ENCODE peak calls at places on chromosomes 11 and 22, in eight cellular contexts. N, V, X, L, O, F, D and G are unnamed samples.
A peak's percentile ranks its signal among the peaks of the same experiment; 100 is the strongest.

GRCh38 chr11:69699213-69699612 is 4.6 kb downstream of the FGF19 start:
- DNase-seq in V (no peak), F (peak; percentile 32), O (no peak), N (no peak), X (no peak), D (peak; percentile 50), L (no peak), G (no peak)

GRCh38 chr11:1604181-1604580 is 4.1 kb downstream of the KRTAP5-3 start:
- DNase-seq in V (no peak), X (no peak), O (no peak), N (no peak), D (no peak), L (no peak), F (no peak), G (no peak)

GRCh38 chr22:34111210-34111824 is 191.0 kb upstream of the LARGE1 start:
- DNase-seq in L (peak; percentile 71), O (no peak), X (no peak), F (no peak), D (no peak), V (peak; percentile 45), N (peak; percentile 83), G (no peak)

GRCh38 chr11:120612363-120613263 is 101.1 kb downstream of the GRIK4 start:
- DNase-seq in D (no peak), X (peak; percentile 32), O (peak; percentile 61), F (no peak), V (no peak), N (no peak), L (peak; percentile 71), G (peak; percentile 44)

GRCh38 chr11:117717485-117718314 is 79.3 kb downstream of the DSCAML1 start:
- DNase-seq in L (peak; percentile 69), X (no peak), O (peak; percentile 29), V (peak; percentile 56), D (peak; percentile 58), N (peak; percentile 90), F (peak; percentile 82), G (peak; percentile 95)

GRCh38 chr11:119861160-119861559 is 132.2 kb upstream of the NECTIN1 start:
- DNase-seq in L (no peak), V (no peak), X (no peak), D (no peak), O (no peak), N (no peak), F (no peak), G (no peak)

GRCh38 chr11:34509336-34509902 is 4.2 kb downstream of the ELF5 start:
- DNase-seq in V (no peak), L (no peak), F (no peak), X (no peak), N (no peak), O (no peak), D (no peak), G (no peak)

GRCh38 chr11:94125408-94126120 is 3.1 kb upstream of the PANX1 start:
- DNase-seq in D (no peak), V (no peak), X (no peak), O (no peak), N (no peak), L (no peak), F (no peak), G (no peak)

GRCh38 chr11:4821021-4821420 is at the start of gene OR51F2:
- DNase-seq in V (no peak), O (no peak), X (no peak), D (no peak), L (no peak), N (no peak), F (no peak), G (no peak)

GRCh38 chr11:4830909-4831308 is 9.8 kb downstream of the OR51F2 start:
- DNase-seq in D (no peak), F (no peak), V (no peak), L (no peak), X (no peak), O (no peak), N (no peak), G (no peak)

GRCh38 chr11:4826425-4826824 is 5.3 kb downstream of the OR51F2 start:
- DNase-seq in O (no peak), L (peak; percentile 19), X (no peak), N (no peak), F (no peak), D (no peak), V (no peak), G (no peak)

DNA sequence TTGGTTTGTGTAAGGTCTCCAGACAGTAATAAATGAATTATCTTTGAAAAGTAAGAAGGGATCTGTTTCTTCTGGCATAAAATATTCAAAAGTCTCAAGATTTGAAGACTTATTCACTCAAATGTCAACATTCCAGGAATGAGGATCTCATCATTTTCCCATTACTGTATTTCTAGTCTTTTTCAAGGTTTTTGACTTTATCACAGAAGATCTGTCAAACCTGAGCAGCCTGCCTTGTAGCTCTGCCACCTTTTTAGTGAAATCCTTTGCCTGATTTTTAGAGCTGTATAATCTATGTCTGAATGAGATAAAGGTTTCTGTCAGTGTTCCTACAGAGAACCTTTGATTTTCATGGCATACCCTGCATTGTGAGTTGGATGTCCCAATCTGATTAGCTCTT is 4.0 kb downstream of the OR51F2 start:
- DNase-seq in F (no peak), N (no peak), D (no peak), V (no peak), L (no peak), X (no peak), O (no peak), G (no peak)
- TF ChIP-seq CTCF in F (no peak), N (no peak), D (no peak), V (no peak), L (no peak), X (no peak), O (no peak), G (no peak)

GRCh38 chr11:12363373-12363772 is 14.0 kb upstream of the PARVA start:
- DNase-seq in L (no peak), V (no peak), O (no peak), X (no peak), N (no peak), D (no peak), F (no peak), G (no peak)

GRCh38 chr11:12359761-12360160 is 17.6 kb upstream of the PARVA start:
- DNase-seq in D (no peak), L (no peak), X (peak; percentile 61), F (no peak), N (no peak), V (no peak), O (no peak), G (no peak)

GRCh38 chr11:12361650-12362049 is 15.7 kb upstream of the PARVA start:
- DNase-seq in V (no peak), N (peak; percentile 52), L (no peak), D (no peak), X (peak; percentile 18), O (no peak), F (no peak), G (no peak)

GRCh38 chr11:12358302-12359188 is 18.8 kb upstream of the PARVA start:
- DNase-seq in V (peak; percentile 23), X (no peak), D (no peak), O (no peak), L (no peak), N (no peak), F (no peak), G (no peak)

DNA sequence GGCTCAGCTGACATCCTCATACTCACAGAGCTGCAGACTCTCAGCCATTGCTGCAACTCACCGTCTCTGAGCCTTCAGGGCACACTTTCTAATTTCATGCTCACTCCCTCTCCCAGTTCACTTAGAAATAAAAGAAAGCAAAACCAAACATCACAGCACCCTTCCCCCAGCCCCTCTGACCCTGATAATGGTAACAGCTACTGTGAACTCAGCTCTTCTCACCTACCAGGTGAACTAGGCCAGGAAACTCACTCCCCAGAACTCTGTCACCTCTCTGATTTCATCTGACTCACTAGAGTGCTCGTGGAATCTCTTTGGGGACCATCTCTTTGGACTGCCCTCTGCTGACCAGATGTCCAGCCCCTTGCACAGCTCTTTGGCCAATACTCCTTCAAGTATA is 14.5 kb upstream of the PARVA start:
- DNase-seq in L (no peak), V (no peak), F (no peak), X (no peak), O (no peak), N (no peak), D (no peak), G (no peak)
- H3K4me1 ChIP-seq in L (peaks cover 45% of the 10 kb centered on the region), V (peaks cover 42% of the 10 kb centered on the region), F (no peaks in the 10 kb centered on the region), X (peaks cover 3% of the 10 kb centered on the region), O (peaks cover 3% of the 10 kb centered on the region), N (peaks cover 17% of the 10 kb centered on the region), D (no peaks in the 10 kb centered on the region), G (peaks cover 11% of the 10 kb centered on the region)

GRCh38 chr11:66854231-66854661 is 2.6 kb upstream of the LRFN4 start:
- DNase-seq in O (no peak), F (peak; percentile 49), N (peak; percentile 34), L (no peak), X (no peak), V (no peak), D (peak; percentile 60), G (no peak)

GRCh38 chr11:66851698-66852465 is 5.0 kb upstream of the LRFN4 start:
- DNase-seq in L (no peak), F (peak; percentile 65), O (no peak), N (peak; percentile 88), D (peak; percentile 51), X (no peak), V (no peak), G (peak; percentile 41)

GRCh38 chr11:66852466-66853241 is 4.2 kb upstream of the LRFN4 start:
- DNase-seq in F (peak; percentile 59), L (no peak), D (peak; percentile 61), O (no peak), X (no peak), V (no peak), N (peak; percentile 31), G (peak; percentile 43)

GRCh38 chr11:66854729-66855211 is 2.1 kb upstream of the LRFN4 start:
- DNase-seq in O (no peak), L (no peak), F (peak; percentile 51), X (no peak), N (no peak), V (no peak), D (peak; percentile 59), G (no peak)

DNA sequence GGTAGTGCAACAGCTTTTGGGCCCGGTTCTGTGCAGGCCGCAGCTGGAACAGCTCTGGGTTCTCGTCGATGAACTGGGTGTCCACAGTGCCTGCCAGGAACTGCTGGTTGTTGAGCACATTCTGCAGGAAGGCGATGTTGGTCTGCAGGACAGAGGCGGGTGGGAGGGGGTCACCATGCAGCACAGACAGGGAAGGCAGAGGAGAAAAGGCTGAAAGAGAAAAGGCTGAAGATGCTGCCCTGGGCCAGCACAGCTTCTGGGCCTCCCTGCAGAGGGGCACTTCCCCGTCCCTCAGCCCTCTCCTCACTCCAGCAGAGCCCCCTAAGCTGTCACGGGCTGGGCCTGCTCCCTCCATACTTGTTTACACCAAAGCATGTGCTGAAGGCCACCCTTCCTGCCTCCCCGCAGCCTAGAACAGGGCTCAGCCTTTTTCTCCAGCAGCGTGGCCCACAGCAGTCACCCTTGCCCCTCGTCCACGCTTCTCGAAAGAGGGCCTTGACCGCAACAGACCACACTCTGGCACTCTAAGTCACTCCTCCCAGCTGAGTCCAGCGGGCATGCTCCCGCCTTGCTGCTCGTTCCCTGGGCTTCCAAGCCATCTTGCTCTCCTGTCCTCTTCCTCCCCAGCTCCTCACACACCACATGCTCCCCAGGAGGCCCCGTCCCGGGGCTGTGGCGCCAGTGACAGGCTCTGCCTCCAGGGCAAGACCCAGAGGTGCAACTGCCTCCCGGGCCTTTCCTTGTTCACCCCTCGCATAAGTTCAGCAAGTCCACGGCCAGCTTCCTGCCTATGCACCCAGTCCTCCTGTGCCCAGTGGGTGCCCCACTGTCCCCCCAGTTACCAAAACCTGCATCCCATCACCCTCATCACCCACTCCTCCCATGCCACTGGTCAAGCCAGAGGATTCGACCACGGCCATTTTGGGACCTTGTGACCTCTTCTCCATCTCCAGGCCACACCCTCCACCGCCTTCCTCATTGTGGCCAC is 3.3 kb upstream of the LRFN4 start:
- DNase-seq in L (no peak), O (no peak), V (no peak), D (peak; percentile 64), F (peak; percentile 59), X (no peak), N (peak; percentile 46), G (no peak)
- H3K36me3 ChIP-seq in L (no peaks in the 10 kb centered on the region), O (peaks cover 3% of the 10 kb centered on the region), V (no peaks in the 10 kb centered on the region), D (no peaks in the 10 kb centered on the region), F (no peaks in the 10 kb centered on the region), X (no peaks in the 10 kb centered on the region), N (no peaks in the 10 kb centered on the region), G (no peaks in the 10 kb centered on the region)

GRCh38 chr11:57430946-57431345 is 4.0 kb upstream of the SLC43A3 start:
- DNase-seq in V (no peak), D (no peak), F (no peak), X (no peak), L (no peak), N (peak; percentile 65), O (no peak), G (no peak)
- TF ChIP-seq CTCF in V (no peak), D (no peak), F (no peak), X (no peak), L (no peak), N (peak; percentile 37), O (no peak), G (no peak)